ENCODE peak calls at places on chromosomes 7 and 10, in four cellular contexts. One of them, this sample, is unnamed.

GRCh38 chr7:87886875-87887274 is 10.6 kb downstream of the DBF4 start:
- DNase-seq in activated CD8-positive, alpha-beta memory T cell treated with anti-CD3 and anti-CD28 coated beads for 48 hours: no peak
- DNase-seq in pons: peak; percentile 60
- DNase-seq in activated T-cell treated with anti-CD3 and anti-CD28 coated beads, Interleukin-2, amount 50 U/mL, for 72 hours: no peak
- DNase-seq in this sample: peak; percentile 42

GRCh38 chr7:106590209-106590816 is 70.6 kb downstream of the CCDC71L start:
- DNase-seq in activated CD8-positive, alpha-beta memory T cell treated with anti-CD3 and anti-CD28 coated beads for 48 hours: no peak
- DNase-seq in pons: no peak
- DNase-seq in activated T-cell treated with anti-CD3 and anti-CD28 coated beads, Interleukin-2, amount 50 U/mL, for 72 hours: no peak
- DNase-seq in this sample: no peak

GRCh38 chr10:16894834-16895233 is 77.6 kb upstream of the RSU1 start:
- DNase-seq in activated CD8-positive, alpha-beta memory T cell treated with anti-CD3 and anti-CD28 coated beads for 48 hours: no peak
- DNase-seq in pons: peak; percentile 51
- DNase-seq in activated T-cell treated with anti-CD3 and anti-CD28 coated beads, Interleukin-2, amount 50 U/mL, for 72 hours: no peak
- DNase-seq in this sample: no peak

GRCh38 chr7:92330835-92331438 is 85.2 kb downstream of the ANKIB1 start:
- DNase-seq in activated CD8-positive, alpha-beta memory T cell treated with anti-CD3 and anti-CD28 coated beads for 48 hours: no peak
- DNase-seq in pons: no peak
- DNase-seq in activated T-cell treated with anti-CD3 and anti-CD28 coated beads, Interleukin-2, amount 50 U/mL, for 72 hours: no peak
- DNase-seq in this sample: no peak

GRCh38 chr10:11581213-11581612 is 30.2 kb downstream of the USP6NL start:
- DNase-seq in activated CD8-positive, alpha-beta memory T cell treated with anti-CD3 and anti-CD28 coated beads for 48 hours: no peak
- DNase-seq in pons: no peak
- DNase-seq in activated T-cell treated with anti-CD3 and anti-CD28 coated beads, Interleukin-2, amount 50 U/mL, for 72 hours: no peak
- DNase-seq in this sample: no peak

GRCh38 chr10:97827778-97828291 is 21.8 kb upstream of the GOLGA7B start:
- DNase-seq in activated CD8-positive, alpha-beta memory T cell treated with anti-CD3 and anti-CD28 coated beads for 48 hours: no peak
- DNase-seq in pons: no peak
- DNase-seq in activated T-cell treated with anti-CD3 and anti-CD28 coated beads, Interleukin-2, amount 50 U/mL, for 72 hours: no peak
- DNase-seq in this sample: no peak

GRCh38 chr10:1650542-1651279 is 86.6 kb downstream of the ADARB2 start:
- DNase-seq in activated CD8-positive, alpha-beta memory T cell treated with anti-CD3 and anti-CD28 coated beads for 48 hours: no peak
- DNase-seq in pons: no peak
- DNase-seq in activated T-cell treated with anti-CD3 and anti-CD28 coated beads, Interleukin-2, amount 50 U/mL, for 72 hours: no peak
- DNase-seq in this sample: no peak

GRCh38 chr7:130149575-130150139 is 55.5 kb downstream of the TMEM209 start:
- DNase-seq in activated CD8-positive, alpha-beta memory T cell treated with anti-CD3 and anti-CD28 coated beads for 48 hours: no peak
- DNase-seq in pons: no peak
- DNase-seq in activated T-cell treated with anti-CD3 and anti-CD28 coated beads, Interleukin-2, amount 50 U/mL, for 72 hours: no peak
- DNase-seq in this sample: peak; percentile 31

GRCh38 chr7:21948364-21948763 is 2.7 kb upstream of the CDCA7L start:
- DNase-seq in activated CD8-positive, alpha-beta memory T cell treated with anti-CD3 and anti-CD28 coated beads for 48 hours: no peak
- DNase-seq in pons: no peak
- DNase-seq in activated T-cell treated with anti-CD3 and anti-CD28 coated beads, Interleukin-2, amount 50 U/mL, for 72 hours: no peak
- DNase-seq in this sample: no peak

GRCh38 chr7:2909471-2910039 is 65.4 kb upstream of the GNA12 start:
- DNase-seq in activated CD8-positive, alpha-beta memory T cell treated with anti-CD3 and anti-CD28 coated beads for 48 hours: no peak
- DNase-seq in pons: no peak
- DNase-seq in activated T-cell treated with anti-CD3 and anti-CD28 coated beads, Interleukin-2, amount 50 U/mL, for 72 hours: no peak
- DNase-seq in this sample: no peak

GRCh38 chr7:101093907-101094306 is 8.6 kb downstream of the TRIM56 start:
- DNase-seq in activated CD8-positive, alpha-beta memory T cell treated with anti-CD3 and anti-CD28 coated beads for 48 hours: no peak
- DNase-seq in pons: no peak
- DNase-seq in activated T-cell treated with anti-CD3 and anti-CD28 coated beads, Interleukin-2, amount 50 U/mL, for 72 hours: no peak
- DNase-seq in this sample: no peak

GRCh38 chr10:108070789-108071188 is 906.3 kb upstream of the SORCS1 start:
- DNase-seq in activated CD8-positive, alpha-beta memory T cell treated with anti-CD3 and anti-CD28 coated beads for 48 hours: no peak
- DNase-seq in pons: no peak
- DNase-seq in activated T-cell treated with anti-CD3 and anti-CD28 coated beads, Interleukin-2, amount 50 U/mL, for 72 hours: no peak
- DNase-seq in this sample: no peak

GRCh38 chr7:157674715-157675426 is 338.1 kb downstream of the DNAJB6 start:
- DNase-seq in activated CD8-positive, alpha-beta memory T cell treated with anti-CD3 and anti-CD28 coated beads for 48 hours: no peak
- DNase-seq in pons: no peak
- DNase-seq in activated T-cell treated with anti-CD3 and anti-CD28 coated beads, Interleukin-2, amount 50 U/mL, for 72 hours: no peak
- DNase-seq in this sample: no peak

GRCh38 chr7:27165655-27166474 is 528 bp upstream of the HOXA9 start:
- DNase-seq in activated CD8-positive, alpha-beta memory T cell treated with anti-CD3 and anti-CD28 coated beads for 48 hours: no peak
- DNase-seq in pons: no peak
- DNase-seq in activated T-cell treated with anti-CD3 and anti-CD28 coated beads, Interleukin-2, amount 50 U/mL, for 72 hours: no peak
- DNase-seq in this sample: no peak

GRCh38 chr7:87561102-87561501 is 39.6 kb downstream of the ABCB1 start:
- DNase-seq in activated CD8-positive, alpha-beta memory T cell treated with anti-CD3 and anti-CD28 coated beads for 48 hours: no peak
- DNase-seq in pons: no peak
- DNase-seq in activated T-cell treated with anti-CD3 and anti-CD28 coated beads, Interleukin-2, amount 50 U/mL, for 72 hours: no peak
- DNase-seq in this sample: no peak

GRCh38 chr7:22665816-22666375 is 61.1 kb upstream of the IL6 start:
- DNase-seq in activated CD8-positive, alpha-beta memory T cell treated with anti-CD3 and anti-CD28 coated beads for 48 hours: no peak
- DNase-seq in pons: no peak
- DNase-seq in activated T-cell treated with anti-CD3 and anti-CD28 coated beads, Interleukin-2, amount 50 U/mL, for 72 hours: peak; percentile 59
- DNase-seq in this sample: no peak

GRCh38 chr7:12686894-12687212 is 580 bp upstream of the ARL4A start:
- DNase-seq in activated CD8-positive, alpha-beta memory T cell treated with anti-CD3 and anti-CD28 coated beads for 48 hours: no peak
- DNase-seq in pons: no peak
- DNase-seq in activated T-cell treated with anti-CD3 and anti-CD28 coated beads, Interleukin-2, amount 50 U/mL, for 72 hours: no peak
- DNase-seq in this sample: no peak

GRCh38 chr7:106772655-106773108 is 92.4 kb upstream of the PIK3CG start:
- DNase-seq in activated CD8-positive, alpha-beta memory T cell treated with anti-CD3 and anti-CD28 coated beads for 48 hours: no peak
- DNase-seq in pons: no peak
- DNase-seq in activated T-cell treated with anti-CD3 and anti-CD28 coated beads, Interleukin-2, amount 50 U/mL, for 72 hours: peak; percentile 27
- DNase-seq in this sample: no peak

GRCh38 chr7:43698461-43699255 is 30.7 kb downstream of the COA1 start:
- DNase-seq in activated CD8-positive, alpha-beta memory T cell treated with anti-CD3 and anti-CD28 coated beads for 48 hours: no peak
- DNase-seq in pons: no peak
- DNase-seq in activated T-cell treated with anti-CD3 and anti-CD28 coated beads, Interleukin-2, amount 50 U/mL, for 72 hours: no peak
- DNase-seq in this sample: no peak

GRCh38 chr10:102621418-102622325 is 22.6 kb upstream of the TRIM8 start:
- DNase-seq in activated CD8-positive, alpha-beta memory T cell treated with anti-CD3 and anti-CD28 coated beads for 48 hours: no peak
- DNase-seq in pons: peak; percentile 78
- DNase-seq in activated T-cell treated with anti-CD3 and anti-CD28 coated beads, Interleukin-2, amount 50 U/mL, for 72 hours: no peak
- DNase-seq in this sample: no peak

GRCh38 chr10:119206603-119207366 is 586 bp upstream of the GRK5 start:
- DNase-seq in activated CD8-positive, alpha-beta memory T cell treated with anti-CD3 and anti-CD28 coated beads for 48 hours: peak; percentile 57
- DNase-seq in pons: peak; percentile 60
- DNase-seq in activated T-cell treated with anti-CD3 and anti-CD28 coated beads, Interleukin-2, amount 50 U/mL, for 72 hours: peak; percentile 87
- DNase-seq in this sample: peak; percentile 84

GRCh38 chr7:7772385-7772784 is 54.0 kb upstream of the RPA3 start:
- DNase-seq in activated CD8-positive, alpha-beta memory T cell treated with anti-CD3 and anti-CD28 coated beads for 48 hours: no peak
- DNase-seq in pons: peak; percentile 45
- DNase-seq in activated T-cell treated with anti-CD3 and anti-CD28 coated beads, Interleukin-2, amount 50 U/mL, for 72 hours: peak; percentile 22
- DNase-seq in this sample: peak; percentile 50

GRCh38 chr10:89279449-89279869 is 22.4 kb upstream of the IFIT2 start:
- DNase-seq in activated CD8-positive, alpha-beta memory T cell treated with anti-CD3 and anti-CD28 coated beads for 48 hours: no peak
- DNase-seq in pons: no peak
- DNase-seq in activated T-cell treated with anti-CD3 and anti-CD28 coated beads, Interleukin-2, amount 50 U/mL, for 72 hours: no peak
- DNase-seq in this sample: no peak

GRCh38 chr7:101363734-101364374 is 1.2 kb downstream of the COL26A1 start:
- DNase-seq in activated CD8-positive, alpha-beta memory T cell treated with anti-CD3 and anti-CD28 coated beads for 48 hours: peak; percentile 19
- DNase-seq in pons: peak; percentile 44
- DNase-seq in activated T-cell treated with anti-CD3 and anti-CD28 coated beads, Interleukin-2, amount 50 U/mL, for 72 hours: peak; percentile 83
- DNase-seq in this sample: peak; percentile 61

GRCh38 chr10:7610651-7611389 is 55.9 kb downstream of the ITIH5 start:
- DNase-seq in activated CD8-positive, alpha-beta memory T cell treated with anti-CD3 and anti-CD28 coated beads for 48 hours: no peak
- DNase-seq in pons: no peak
- DNase-seq in activated T-cell treated with anti-CD3 and anti-CD28 coated beads, Interleukin-2, amount 50 U/mL, for 72 hours: no peak
- DNase-seq in this sample: no peak

GRCh38 chr7:3464900-3465622 is 164.0 kb downstream of the SDK1 start:
- DNase-seq in activated CD8-positive, alpha-beta memory T cell treated with anti-CD3 and anti-CD28 coated beads for 48 hours: no peak
- DNase-seq in pons: no peak
- DNase-seq in activated T-cell treated with anti-CD3 and anti-CD28 coated beads, Interleukin-2, amount 50 U/mL, for 72 hours: peak; percentile 70
- DNase-seq in this sample: no peak

This sample was measured in OCI-LY7.